ENCODE peak calls at places on chromosomes 2 and 18, in ten cellular contexts. Q is naive thymus-derived CD8-positive, alpha-beta T cell; X is M059J; K is NCI-H1105; B is stromal cell of bone marrow; J is mesenchymal stem cell; N is right lobe of liver; P is naive B cell; D is RPMI8226; A is PC-3. R is an unnamed sample.

GRCh38 chr2:1546901-1547300 is 133.6 kb downstream of the TPO start:
- DNase-seq in Q (no peak), X (no peak), K (no peak), B (no peak), J (no peak), N (no peak), P (no peak), D (no peak), A (no peak), R (no peak)

GRCh38 chr18:3391704-3392466 is 58.1 kb upstream of the TGIF1 start:
- DNase-seq in Q (no peak), X (no peak), K (no peak), B (no peak), J (no peak), N (no peak), P (no peak), D (no peak), A (no peak), R (no peak)

GRCh38 chr2:230640540-230641011 is 72.1 kb upstream of the CAB39 start:
- DNase-seq in Q (no peak), X (peak; percentile 76), K (no peak), B (no peak), J (peak; percentile 5), N (no peak), P (peak; percentile 25), D (no peak), A (peak; percentile 86), R (no peak)

GRCh38 chr2:233974530-233975071 is 57.4 kb downstream of the TRPM8 start:
- DNase-seq in Q (no peak), X (peak; percentile 100), K (no peak), B (peak; percentile 87), J (peak; percentile 94), N (peak; percentile 89), P (no peak), D (peak; percentile 19), A (peak; percentile 96), R (no peak)

GRCh38 chr2:181305151-181306123 is 151.7 kb upstream of the ITGA4 start:
- DNase-seq in Q (peak; percentile 5), X (no peak), K (no peak), B (no peak), J (peak; percentile 75), N (no peak), P (peak; percentile 42), D (peak; percentile 90), A (no peak), R (peak; percentile 60)

GRCh38 chr18:57062841-57063240 is 84.0 kb upstream of the BOD1L2 start:
- DNase-seq in Q (no peak), X (no peak), K (no peak), B (no peak), J (no peak), N (no peak), P (no peak), D (no peak), A (no peak), R (no peak)

GRCh38 chr2:152050915-152051314 is 47.9 kb downstream of the CACNB4 start:
- DNase-seq in Q (no peak), X (no peak), K (no peak), B (no peak), J (no peak), N (no peak), P (no peak), D (no peak), A (no peak), R (no peak)

GRCh38 chr2:172375247-172375646 is 52.1 kb upstream of the ITGA6 start:
- DNase-seq in Q (no peak), X (no peak), K (no peak), B (no peak), J (peak; percentile 39), N (no peak), P (no peak), D (no peak), A (no peak), R (no peak)

GRCh38 chr2:32043561-32043960 is 4.0 kb upstream of the DPY30 start:
- DNase-seq in Q (no peak), X (no peak), K (no peak), B (no peak), J (no peak), N (no peak), P (no peak), D (no peak), A (no peak), R (no peak)

GRCh38 chr2:227191367-227191766 is 26.9 kb downstream of the COL4A3 start:
- DNase-seq in Q (no peak), X (peak; percentile 49), K (no peak), B (no peak), J (no peak), N (no peak), P (no peak), D (no peak), A (peak; percentile 45), R (no peak)

GRCh38 chr2:120346667-120347358 is 877 bp downstream of the INHBB start:
- DNase-seq in Q (no peak), X (peak; percentile 32), K (peak; percentile 23), B (peak; percentile 31), J (peak; percentile 40), N (no peak), P (no peak), D (peak; percentile 25), A (no peak), R (peak; percentile 19)

GRCh38 chr2:175690113-175690716 is 311.9 kb downstream of the LNPK start:
- DNase-seq in Q (no peak), X (peak; percentile 63), K (peak; percentile 33), B (peak; percentile 40), J (peak; percentile 68), N (no peak), P (peak; percentile 9), D (peak; percentile 64), A (peak; percentile 86), R (peak; percentile 6)

GRCh38 chr2:240449764-240450531 is 14.5 kb downstream of the GPC1 start:
- DNase-seq in Q (no peak), X (no peak), K (peak; percentile 8), B (no peak), J (peak; percentile 39), N (no peak), P (no peak), D (no peak), A (no peak), R (no peak)

GRCh38 chr18:67478249-67478648 is 38.3 kb downstream of the DSEL start:
- DNase-seq in Q (no peak), X (no peak), K (no peak), B (no peak), J (no peak), N (no peak), P (no peak), D (no peak), A (no peak), R (no peak)

GRCh38 chr2:16633632-16634430 is 31.8 kb downstream of the CYRIA start:
- DNase-seq in Q (no peak), X (peak; percentile 32), K (no peak), B (no peak), J (peak; percentile 44), N (no peak), P (no peak), D (no peak), A (no peak), R (no peak)

GRCh38 chr2:136384541-136385303 is 266.8 kb upstream of the CXCR4 start:
- DNase-seq in Q (peak; percentile 11), X (peak; percentile 35), K (peak; percentile 42), B (no peak), J (peak; percentile 37), N (no peak), P (peak; percentile 69), D (peak; percentile 53), A (peak; percentile 55), R (peak; percentile 25)

GRCh38 chr2:215425021-215425782 is 10.7 kb downstream of the FN1 start:
- DNase-seq in Q (no peak), X (no peak), K (no peak), B (no peak), J (no peak), N (no peak), P (no peak), D (no peak), A (no peak), R (no peak)

GRCh38 chr18:79736846-79737245 is 57.2 kb downstream of the CTDP1 start:
- DNase-seq in Q (no peak), X (no peak), K (no peak), B (no peak), J (no peak), N (no peak), P (no peak), D (no peak), A (no peak), R (no peak)

GRCh38 chr2:105712981-105713596 is 31.6 kb upstream of the NCK2 start:
- DNase-seq in Q (no peak), X (peak; percentile 37), K (no peak), B (no peak), J (no peak), N (no peak), P (no peak), D (peak; percentile 92), A (peak; percentile 80), R (no peak)

GRCh38 chr18:28041366-28041765 is 135.6 kb downstream of the CDH2 start:
- DNase-seq in Q (no peak), X (peak; percentile 63), K (no peak), B (peak; percentile 45), J (peak; percentile 91), N (no peak), P (no peak), D (peak; percentile 64), A (no peak), R (no peak)

GRCh38 chr2:25159947-25160346 is 8.4 kb downstream of the POMC start:
- DNase-seq in Q (no peak), X (peak; percentile 16), K (no peak), B (no peak), J (peak; percentile 48), N (no peak), P (no peak), D (no peak), A (no peak), R (no peak)

GRCh38 chr2:9264301-9264700 is 57.7 kb downstream of the ASAP2 start:
- DNase-seq in Q (no peak), X (no peak), K (no peak), B (no peak), J (no peak), N (no peak), P (no peak), D (no peak), A (no peak), R (no peak)

GRCh38 chr2:143258126-143258892 is 129.1 kb downstream of the ARHGAP15 start:
- DNase-seq in Q (no peak), X (no peak), K (no peak), B (no peak), J (no peak), N (no peak), P (peak; percentile 14), D (no peak), A (no peak), R (peak; percentile 18)

GRCh38 chr2:13652531-13653313 is 936.0 kb downstream of the TRIB2 start:
- DNase-seq in Q (no peak), X (peak; percentile 8), K (no peak), B (peak; percentile 41), J (peak; percentile 43), N (no peak), P (no peak), D (no peak), A (peak; percentile 82), R (no peak)

GRCh38 chr2:43241558-43241957 is 15.2 kb upstream of the ZFP36L2 start:
- DNase-seq in Q (no peak), X (no peak), K (no peak), B (no peak), J (no peak), N (no peak), P (no peak), D (no peak), A (no peak), R (no peak)

GRCh38 chr18:59911600-59911999 is 11.8 kb downstream of the PMAIP1 start:
- DNase-seq in Q (no peak), X (no peak), K (no peak), B (no peak), J (peak; percentile 56), N (peak; percentile 15), P (no peak), D (no peak), A (no peak), R (no peak)

GRCh38 chr2:58405341-58405740 is 164.2 kb upstream of the FANCL start:
- DNase-seq in Q (no peak), X (no peak), K (no peak), B (no peak), J (no peak), N (no peak), P (no peak), D (no peak), A (no peak), R (no peak)

GRCh38 chr2:172278642-172279041 is 148.7 kb upstream of the ITGA6 start:
- DNase-seq in Q (no peak), X (no peak), K (no peak), B (no peak), J (no peak), N (no peak), P (no peak), D (no peak), A (no peak), R (no peak)

R was measured in KG1.